ENCODE peak calls at places on chromosomes 5 and 9, in eight cellular contexts. W, R, T, H, D, S, X and I are unnamed samples. For H3K4me1, the result is how much of the 10 kb centered on the place peaks cover.

GRCh38 chr5:1555011-1555807 is 31.4 kb upstream of the LPCAT1 start:
- DNase-seq in T (no peak), X (peak), W (peak), H (peak), D (peak), S (peak), R (no peak), I (no peak)

GRCh38 chr5:175336781-175337180 is 107.2 kb downstream of the DRD1 start:
- DNase-seq in H (no peak), R (no peak), X (no peak), S (no peak), W (no peak), T (no peak), D (no peak), I (no peak)

GRCh38 chr5:157959355-157959754 is 100.4 kb upstream of the CLINT1 start:
- DNase-seq in S (no peak), X (no peak), R (no peak), T (no peak), D (no peak), W (no peak), H (no peak), I (no peak)

GRCh38 chr5:143600396-143601075 is 197.1 kb upstream of the NR3C1 start:
- DNase-seq in T (no peak), S (no peak), D (no peak), X (no peak), R (no peak), H (no peak), W (no peak), I (no peak)

GRCh38 chr5:40485021-40485998 is 194.4 kb upstream of the PTGER4 start:
- DNase-seq in X (no peak), D (no peak), S (no peak), H (no peak), R (no peak), W (no peak), T (no peak), I (no peak)

GRCh38 chr5:103800728-103801127 is 238.1 kb upstream of the NUDT12 start:
- DNase-seq in S (no peak), D (no peak), T (no peak), H (no peak), R (no peak), W (no peak), X (no peak), I (peak)

GRCh38 chr9:10903969-10904368 is 291.2 kb upstream of the PTPRD start:
- DNase-seq in R (no peak), D (no peak), S (no peak), T (no peak), H (no peak), W (no peak), X (no peak), I (no peak)

GRCh38 chr5:73122875-73123810 is 2.8 kb downstream of the TMEM171 start:
- DNase-seq in X (peak), T (no peak), S (no peak), H (no peak), R (peak), W (no peak), D (no peak), I (peak)

GRCh38 chr9:16060457-16061129 is 507.8 kb downstream of the CCDC171 start:
- DNase-seq in D (no peak), R (no peak), S (no peak), T (no peak), X (no peak), W (no peak), H (no peak), I (peak)

GRCh38 chr9:16058131-16058549 is 505.3 kb downstream of the CCDC171 start:
- DNase-seq in S (no peak), R (no peak), D (no peak), W (no peak), T (no peak), X (no peak), H (no peak), I (peak)

GRCh38 chr9:16062542-16063240 is 509.8 kb downstream of the CCDC171 start:
- DNase-seq in T (no peak), D (peak), H (no peak), W (peak), R (no peak), S (no peak), X (no peak), I (peak)

GRCh38 chr9:16064701-16065230 is 511.9 kb downstream of the CCDC171 start:
- DNase-seq in W (no peak), R (no peak), S (no peak), H (no peak), D (no peak), T (no peak), X (no peak), I (no peak)

GRCh38 chr9:16063241-16063591 is 510.4 kb downstream of the CCDC171 start:
- DNase-seq in W (no peak), S (no peak), D (no peak), X (no peak), T (no peak), H (no peak), R (no peak), I (no peak)
- H3K27ac ChIP-seq in W (peak), S (no peak), D (no peak), X (no peak), T (no peak), H (no peak), R (no peak), I (peak)

GRCh38 chr5:15376803-15377202 is 123.2 kb upstream of the FBXL7 start:
- DNase-seq in X (no peak), W (no peak), D (no peak), S (no peak), T (no peak), R (no peak), H (no peak), I (no peak)

GRCh38 chr5:15374886-15375285 is 125.1 kb upstream of the FBXL7 start:
- DNase-seq in T (no peak), X (no peak), D (no peak), H (no peak), W (no peak), R (no peak), S (no peak), I (no peak)

GRCh38 chr5:15376088-15376487 is 123.9 kb upstream of the FBXL7 start:
- DNase-seq in R (no peak), S (no peak), H (no peak), T (no peak), X (no peak), W (no peak), D (no peak), I (no peak)

GRCh38 chr5:15375557-15375956 is 124.4 kb upstream of the FBXL7 start:
- DNase-seq in T (no peak), X (no peak), R (no peak), D (no peak), W (no peak), S (no peak), H (no peak), I (no peak)

DNA sequence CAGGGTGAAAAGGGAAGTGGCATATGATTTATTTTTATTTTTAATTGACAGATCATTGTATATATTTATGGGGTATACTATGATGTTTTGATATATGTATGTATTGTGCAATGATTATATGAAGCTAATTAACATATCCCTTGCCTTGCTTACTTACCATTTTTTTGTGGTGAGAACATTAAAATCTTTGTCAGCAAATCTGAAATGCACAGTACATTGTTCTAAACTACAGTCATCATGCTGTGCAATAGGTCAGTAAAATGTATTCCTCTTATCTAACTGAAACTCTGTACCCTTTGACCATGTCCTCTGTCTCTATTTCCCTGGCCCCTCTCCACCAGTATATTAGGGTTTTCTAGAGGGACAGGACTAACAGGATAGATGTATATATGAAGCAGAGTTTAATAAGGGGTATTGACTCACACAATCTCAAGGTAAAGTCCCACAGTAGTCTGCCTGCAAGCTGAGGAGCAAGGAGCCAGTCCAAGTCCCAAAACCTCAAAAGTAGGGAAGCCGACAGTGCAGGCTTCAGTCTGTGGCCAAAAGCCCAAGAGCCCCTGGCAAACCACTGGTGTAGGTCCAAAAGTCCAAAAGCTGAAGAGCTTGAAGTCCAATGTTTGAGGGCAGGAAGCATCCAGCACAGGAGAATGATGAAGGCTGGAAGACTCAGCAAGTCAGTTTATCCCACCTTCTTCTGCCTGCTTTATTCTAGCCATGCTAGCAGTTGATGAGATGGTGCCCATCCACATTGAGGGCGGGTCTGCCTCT is 122.2 kb upstream of the FBXL7 start:
- DNase-seq in S (no peak), R (no peak), D (no peak), H (no peak), X (no peak), T (no peak), W (no peak), I (no peak)
- H3K4me1 ChIP-seq in S (under half), R (under half), D (under half), H (under half), X (under half), T (under half), W (under half), I (under half)

DNA sequence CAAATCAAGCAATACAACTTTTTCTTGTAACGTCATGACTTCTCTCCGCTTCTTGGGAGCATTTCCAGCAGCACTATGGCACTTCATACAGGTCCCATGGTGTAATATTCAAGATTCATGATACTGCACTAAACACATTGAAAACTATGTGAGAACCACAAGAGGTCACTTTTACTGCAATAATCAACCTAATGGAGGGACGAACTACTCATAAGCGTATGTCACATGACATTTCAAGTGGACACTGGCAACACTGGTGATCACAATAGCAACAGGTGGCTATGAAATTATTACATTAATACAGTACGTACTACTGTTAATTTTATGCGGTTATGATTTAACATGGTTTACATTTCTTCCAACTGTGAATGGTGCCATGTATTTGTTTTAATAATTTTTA is 78.6 kb upstream of the TBC1D9B start:
- DNase-seq in W (peak), S (no peak), T (no peak), X (no peak), R (no peak), H (no peak), D (no peak), I (no peak)
- TF ChIP-seq CTCF in W (no peak), S (no peak), T (no peak), X (no peak), R (no peak), H (peak), D (no peak), I (no peak)

GRCh38 chr9:127934986-127935385 is 2.7 kb downstream of the DPM2 start:
- DNase-seq in W (no peak), S (no peak), X (no peak), D (no peak), T (no peak), R (no peak), H (no peak), I (no peak)
- H3K27ac ChIP-seq in W (no peak), S (no peak), X (no peak), D (peak), T (no peak), R (no peak), H (no peak), I (no peak)